ENCODE peak calls at places on chromosomes 12 and 14, in six cellular contexts. H is ovary, B is heart right ventricle, E is choroid plexus epithelial cell, K is OCI-LY7, N is WERI-Rb-1. X is an unnamed sample.

GRCh38 chr14:44530482-44530881 is 23.4 kb upstream of the FSCB start:
- DNase-seq in H (no peak), E (no peak), B (no peak), K (no peak), N (no peak), X (no peak)

GRCh38 chr12:96140110-96140509 is 54.1 kb upstream of the ELK3 start:
- DNase-seq in K (no peak), N (no peak), E (peak), H (no peak), B (no peak), X (no peak)

GRCh38 chr14:28754209-28754985 is 12.2 kb upstream of the FOXG1 start:
- DNase-seq in K (peak), E (peak), H (no peak), B (peak), N (peak), X (no peak)

GRCh38 chr14:58947816-58948440 is 240.5 kb upstream of the DAAM1 start:
- DNase-seq in E (peak), B (no peak), N (peak), K (no peak), H (no peak), X (no peak)

GRCh38 chr12:97047361-97047760 is 140.3 kb downstream of the NEDD1 start:
- DNase-seq in H (no peak), B (no peak), N (no peak), K (no peak), E (no peak), X (no peak)

GRCh38 chr14:32559048-32559447 is 229.9 kb downstream of the AKAP6 start:
- DNase-seq in B (no peak), H (no peak), N (no peak), K (no peak), E (peak), X (no peak)

GRCh38 chr12:77953515-77953914 is 122.8 kb downstream of the NAV3 start:
- DNase-seq in N (no peak), B (no peak), E (no peak), H (no peak), K (no peak), X (no peak)

GRCh38 chr12:95790912-95791849 is 617 bp upstream of the NTN4 start:
- DNase-seq in K (no peak), N (peak), H (peak), E (no peak), B (peak), X (peak)

GRCh38 chr14:85565862-85566296 is 35.9 kb downstream of the FLRT2 start:
- DNase-seq in N (no peak), K (no peak), E (peak), H (no peak), B (no peak), X (no peak)

GRCh38 chr12:80861636-80862378 is 75.9 kb downstream of the LIN7A start:
- DNase-seq in N (no peak), H (no peak), E (peak), B (no peak), K (no peak), X (no peak)

GRCh38 chr14:100709252-100709955 is 17.3 kb upstream of the DLK1 start:
- DNase-seq in K (no peak), B (peak), E (peak), H (peak), N (no peak), X (peak)

GRCh38 chr12:98752726-98753125 is 107.6 kb downstream of the APAF1 start:
- DNase-seq in E (peak), H (no peak), B (no peak), N (no peak), K (no peak), X (no peak)

GRCh38 chr12:86724716-86725115 is 468.5 kb upstream of the MGAT4C start:
- DNase-seq in B (no peak), H (no peak), K (no peak), N (no peak), E (peak), X (no peak)

GRCh38 chr14:45185110-45185814 is 49.5 kb downstream of the FANCM start:
- DNase-seq in H (no peak), E (peak), N (no peak), B (no peak), K (no peak), X (no peak)

GRCh38 chr12:41619705-41620104 is 431.6 kb downstream of the PDZRN4 start:
- DNase-seq in K (no peak), E (no peak), B (no peak), N (no peak), H (no peak), X (no peak)

GRCh38 chr12:62732861-62733427 is 202.0 kb downstream of the PPM1H start:
- DNase-seq in E (peak), H (no peak), K (no peak), B (no peak), N (no peak), X (no peak)

GRCh38 chr12:114257687-114258086 is 148.3 kb downstream of the TBX5 start:
- DNase-seq in E (no peak), N (no peak), B (no peak), K (no peak), H (no peak), X (no peak)

GRCh38 chr12:130606245-130606644 is 109.9 kb downstream of the RIMBP2 start:
- DNase-seq in E (no peak), K (no peak), H (no peak), N (no peak), B (no peak), X (no peak)

GRCh38 chr12:60421741-60422140 is 825.9 kb downstream of the SLC16A7 start:
- DNase-seq in K (no peak), N (no peak), E (no peak), H (no peak), B (no peak), X (no peak)

GRCh38 chr14:100402631-100403030 is 79.5 kb downstream of the SLC25A47 start:
- DNase-seq in N (no peak), K (no peak), B (no peak), E (no peak), H (no peak), X (no peak)

GRCh38 chr12:107759410-107759809 is 1.5 kb downstream of the PRDM4 start:
- DNase-seq in E (peak), N (no peak), B (no peak), K (peak), H (no peak), X (no peak)

GRCh38 chr12:80830533-80831088 is 107.1 kb downstream of the LIN7A start:
- DNase-seq in B (no peak), K (no peak), N (no peak), H (no peak), E (no peak), X (no peak)

GRCh38 chr14:87013583-87013982 is 979.4 kb downstream of the GALC start:
- DNase-seq in K (no peak), E (peak), H (no peak), N (no peak), B (no peak), X (no peak)

GRCh38 chr14:64698899-64699298 is 5.3 kb upstream of the PLEKHG3 start:
- DNase-seq in N (no peak), B (no peak), H (no peak), E (no peak), K (no peak), X (no peak)

GRCh38 chr12:130838951-130839769 is at the start of gene STX2:
- DNase-seq in N (peak), K (peak), E (peak), B (peak), H (peak), X (peak)

GRCh38 chr12:116160196-116160595 is 117.3 kb downstream of the MED13L start:
- DNase-seq in B (no peak), K (no peak), E (peak), H (no peak), N (no peak), X (no peak)

GRCh38 chr14:70919774-70920173 is 12.5 kb downstream of the PCNX1 start:
- DNase-seq in H (no peak), E (peak), B (no peak), K (no peak), N (no peak), X (no peak)

GRCh38 chr12:10453144-10453543 is at the start of gene KLRC1:
- DNase-seq in H (no peak), B (no peak), E (peak), K (no peak), N (no peak), X (no peak)

GRCh38 chr12:42617622-42618021 is 28.1 kb upstream of the PRICKLE1 start:
- DNase-seq in K (no peak), N (no peak), B (no peak), H (no peak), E (peak), X (no peak)

GRCh38 chr14:93005135-93005813 is 82.3 kb downstream of the CHGA start:
- DNase-seq in H (no peak), N (no peak), K (no peak), B (no peak), E (no peak), X (no peak)

GRCh38 chr12:46872135-46872534 is 46.3 kb upstream of the SLC38A4 start:
- DNase-seq in H (no peak), E (no peak), K (no peak), B (no peak), N (no peak), X (no peak)

GRCh38 chr12:3295225-3295624 is 195.8 kb upstream of the PRMT8 start:
- DNase-seq in K (no peak), E (no peak), N (no peak), B (no peak), H (no peak), X (no peak)

GRCh38 chr12:62123721-62124203 is 136.4 kb upstream of the USP15 start:
- DNase-seq in B (peak), E (peak), H (peak), N (peak), K (peak), X (no peak)

GRCh38 chr14:104138098-104138890 is at the start of gene KIF26A:
- DNase-seq in N (peak), K (no peak), H (peak), E (peak), B (peak), X (peak)

GRCh38 chr14:100665518-100666032 is 61.1 kb upstream of the DLK1 start:
- DNase-seq in K (no peak), N (no peak), H (no peak), E (no peak), B (no peak), X (no peak)

GRCh38 chr12:7079826-7080125 is 12.5 kb downstream of the C1R start:
- DNase-seq in B (no peak), E (peak), K (no peak), N (no peak), H (no peak), X (no peak)

GRCh38 chr14:21734457-21735074 is 60.9 kb upstream of the OR4E1 start:
- DNase-seq in B (no peak), N (peak), E (peak), K (peak), H (no peak), X (no peak)

GRCh38 chr12:68349921-68350606 is 17.9 kb upstream of the MDM1 start:
- DNase-seq in E (no peak), K (no peak), N (no peak), H (no peak), B (no peak), X (no peak)

DNA sequence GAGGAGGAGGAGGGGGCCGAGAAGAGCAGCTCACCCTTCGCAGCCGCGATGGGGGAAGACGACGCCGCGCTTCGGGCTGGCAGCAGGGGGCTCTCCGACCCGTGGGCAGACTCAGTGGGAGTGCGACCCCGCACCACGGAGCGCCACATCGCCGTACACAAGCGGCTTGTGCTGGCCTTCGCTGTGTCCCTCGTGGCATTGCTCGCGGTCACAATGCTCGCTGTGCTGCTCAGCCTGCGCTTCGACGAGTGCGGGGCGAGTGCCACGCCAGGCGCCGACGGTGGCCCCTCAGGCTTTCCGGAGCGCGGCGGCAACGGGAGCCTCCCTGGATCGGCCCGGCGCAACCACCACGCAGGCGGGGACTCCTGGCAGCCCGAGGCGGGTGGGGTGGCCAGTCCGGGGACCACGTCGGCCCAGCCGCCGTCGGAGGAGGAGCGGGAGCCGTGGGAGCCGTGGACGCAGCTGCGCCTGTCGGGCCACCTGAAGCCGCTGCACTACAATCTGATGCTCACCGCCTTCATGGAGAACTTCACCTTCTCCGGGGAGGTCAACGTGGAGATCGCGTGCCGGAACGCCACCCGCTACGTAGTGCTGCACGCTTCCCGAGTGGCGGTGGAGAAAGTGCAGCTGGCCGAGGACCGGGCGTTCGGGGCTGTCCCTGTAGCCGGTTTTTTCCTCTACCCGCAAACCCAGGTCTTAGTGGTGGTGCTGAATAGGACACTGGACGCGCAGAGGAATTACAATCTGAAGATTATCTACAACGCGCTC is 745 bp downstream of the TRHDE start:
- DNase-seq in E (peak), N (peak), B (no peak), K (no peak), H (peak), X (peak)
- TF ChIP-seq CTCF in E (peak), N (peak), B (no peak), K (no peak), H (no peak), X (no peak)

GRCh38 chr12:52147367-52147972 is 44.3 kb downstream of the KRT80 start:
- DNase-seq in E (peak), B (peak), H (peak), N (no peak), K (no peak), X (peak)
- H3K4me3 ChIP-seq in E (no peak), B (no peak), H (no peak), N (no peak), K (no peak), X (no peak)

GRCh38 chr12:123798518-123798917 is 36.4 kb downstream of the DNAH10 start:
- DNase-seq in K (no peak), N (no peak), B (no peak), E (no peak), H (no peak), X (no peak)

GRCh38 chr12:123805119-123805518 is 43.0 kb downstream of the DNAH10 start:
- DNase-seq in B (no peak), E (no peak), N (no peak), H (no peak), K (no peak), X (no peak)

GRCh38 chr12:123799227-123799626 is 37.1 kb downstream of the DNAH10 start:
- DNase-seq in B (no peak), H (no peak), K (no peak), N (no peak), E (no peak), X (no peak)

GRCh38 chr12:123807002-123807401 is 44.9 kb downstream of the DNAH10 start:
- DNase-seq in B (no peak), H (no peak), K (no peak), E (no peak), N (no peak), X (no peak)

DNA sequence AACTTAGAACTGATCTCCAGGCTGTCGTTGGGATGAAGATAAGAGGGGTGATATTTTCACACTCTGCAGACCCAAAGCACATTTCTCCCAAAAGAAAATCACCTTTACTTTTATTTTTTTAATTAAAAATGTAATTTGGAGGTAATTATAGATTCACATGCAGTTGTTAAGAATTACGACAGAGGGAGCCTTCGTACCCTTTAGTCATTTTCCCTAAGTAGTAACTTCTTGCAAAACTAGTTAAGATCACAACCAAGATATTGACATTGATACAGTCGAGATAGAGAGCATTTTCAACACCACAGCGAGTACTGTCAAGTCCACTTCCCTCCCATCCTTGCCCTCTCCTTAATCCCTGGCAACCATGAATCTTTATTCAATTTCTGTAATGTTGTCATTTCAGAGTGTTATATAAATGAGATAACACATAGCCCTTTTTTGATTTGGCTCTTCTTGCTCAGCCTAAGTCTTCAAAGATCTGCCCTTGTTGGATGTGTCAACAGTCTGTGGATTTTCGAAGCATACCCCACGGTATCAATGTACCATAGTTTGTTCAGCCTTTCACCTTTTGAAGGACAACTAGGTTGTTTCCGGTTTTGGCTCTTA is 39.6 kb downstream of the DNAH10 start:
- DNase-seq in K (peak), B (no peak), N (no peak), E (peak), H (no peak), X (no peak)
- TF ChIP-seq CTCF in K (peak), B (no peak), N (no peak), E (peak), H (no peak), X (no peak)

GRCh38 chr12:124369901-124370378 is 75.0 kb downstream of the RFLNA start:
- DNase-seq in H (no peak), B (no peak), E (no peak), K (no peak), N (no peak), X (no peak)
- H3K4me3 ChIP-seq in H (no peak), B (no peak), E (no peak), K (no peak), N (no peak), X (no peak)

GRCh38 chr12:109270494-109270893 is 38.6 kb downstream of the FOXN4 start:
- DNase-seq in H (no peak), N (no peak), B (no peak), K (no peak), E (no peak), X (no peak)
- TF ChIP-seq CTCF in H (no peak), N (no peak), B (no peak), K (no peak), E (no peak), X (no peak)

GRCh38 chr12:54005853-54006699 is 2.7 kb upstream of the HOXC8 start:
- DNase-seq in K (peak), B (peak), E (peak), N (peak), H (peak), X (peak)
- H3K4me3 ChIP-seq in K (peak), B (peak), E (peak), N (peak), H (peak), X (peak)

GRCh38 chr12:105775351-105775750 is 363.4 kb downstream of the NUAK1 start:
- DNase-seq in E (peak), H (no peak), B (no peak), K (no peak), N (no peak), X (no peak)
- TF ChIP-seq CTCF in E (peak), H (no peak), B (no peak), K (no peak), N (no peak), X (peak)